ENCODE peak calls at places on chromosomes 13 and 19, in six cellular contexts. N is A549, F is mucosa of descending colon, U is small intestine, Y is psoas muscle, E is pancreas. Z is an unnamed sample.
A peak's percentile ranks its signal among the peaks of the same experiment; 100 is the strongest.

GRCh38 chr19:51698296-51698695 is 5.2 kb downstream of the SPACA6 start:
- DNase-seq in N (no peak), F (no peak), U (no peak), Y (no peak), E (no peak), Z (no peak)

GRCh38 chr13:43383488-43384165 is 360.2 kb downstream of the DNAJC15 start:
- DNase-seq in N (no peak), F (no peak), U (no peak), Y (no peak), E (no peak), Z (no peak)

GRCh38 chr13:110509478-110509926 is 52.0 kb downstream of the RAB20 start:
- DNase-seq in N (no peak), F (no peak), U (peak; percentile 31), Y (no peak), E (no peak), Z (no peak)

GRCh38 chr19:2176336-2176994 is 12.7 kb downstream of the DOT1L start:
- DNase-seq in N (no peak), F (no peak), U (no peak), Y (peak; percentile 88), E (no peak), Z (peak; percentile 59)

GRCh38 chr13:45773236-45773635 is 71.1 kb downstream of the CBY2 start:
- DNase-seq in N (no peak), F (no peak), U (no peak), Y (no peak), E (no peak), Z (no peak)

GRCh38 chr19:8081569-8082550 is 29.3 kb downstream of the CCL25 start:
- DNase-seq in N (no peak), F (no peak), U (no peak), Y (no peak), E (no peak), Z (no peak)

GRCh38 chr19:19545128-19545591 is 7.1 kb downstream of the CILP2 start:
- DNase-seq in N (no peak), F (no peak), U (no peak), Y (no peak), E (no peak), Z (no peak)

GRCh38 chr19:2495130-2495641 is 19.3 kb downstream of the GADD45B start:
- DNase-seq in N (peak; percentile 72), F (peak; percentile 93), U (peak; percentile 91), Y (peak; percentile 93), E (peak; percentile 87), Z (peak; percentile 92)

GRCh38 chr19:7851623-7852500 is 21.8 kb downstream of the EVI5L start:
- DNase-seq in N (no peak), F (peak; percentile 46), U (no peak), Y (no peak), E (no peak), Z (no peak)

GRCh38 chr19:49432141-49433073 is 7.2 kb downstream of the GFY start:
- DNase-seq in N (no peak), F (peak; percentile 66), U (peak; percentile 40), Y (no peak), E (no peak), Z (no peak)

GRCh38 chr19:39951686-39952085 is 17.3 kb upstream of the FCGBP start:
- DNase-seq in N (peak; percentile 89), F (no peak), U (peak; percentile 19), Y (no peak), E (no peak), Z (no peak)

GRCh38 chr19:49425922-49426592 is 869 bp downstream of the GFY start:
- DNase-seq in N (no peak), F (no peak), U (no peak), Y (no peak), E (no peak), Z (no peak)

GRCh38 chr13:51849145-51850101 is 4.4 kb upstream of the TMEM272 start:
- DNase-seq in N (peak; percentile 31), F (no peak), U (no peak), Y (no peak), E (no peak), Z (peak; percentile 61)

DNA sequence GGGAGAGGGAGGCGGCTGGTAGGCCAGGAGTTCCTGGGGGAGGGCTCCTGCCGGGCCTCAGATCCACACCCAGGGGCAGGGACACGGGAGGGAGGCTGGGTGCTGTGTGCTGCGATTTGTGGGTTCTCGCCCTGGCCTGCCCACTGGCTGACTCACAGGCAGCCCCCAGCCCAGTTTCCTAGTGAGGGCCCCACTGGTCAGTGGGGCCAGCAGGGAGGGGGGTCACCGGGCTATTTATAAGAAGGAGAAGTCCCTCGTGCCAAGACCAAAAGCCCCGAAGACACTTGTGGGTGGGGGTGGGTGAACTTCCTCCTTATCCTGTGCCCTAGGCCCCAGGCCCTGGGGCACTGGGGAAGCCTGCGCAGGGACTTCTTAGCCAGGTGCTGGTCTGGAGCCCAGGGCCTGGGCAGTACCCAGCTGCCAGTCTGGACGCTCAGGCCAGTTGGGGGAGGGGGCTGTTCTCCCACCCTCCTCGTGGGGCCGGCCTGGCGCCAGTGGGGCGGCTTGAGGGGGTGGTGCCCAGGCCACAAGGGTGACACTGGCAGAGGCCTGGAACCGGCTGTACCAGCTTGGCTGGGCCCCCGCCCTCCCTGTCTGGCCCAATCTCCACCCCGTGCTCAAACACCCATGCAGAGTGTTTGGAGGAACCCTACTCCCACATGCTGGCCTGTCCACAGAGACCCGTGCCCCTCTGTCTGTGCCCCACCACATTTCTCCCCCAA is 5.0 kb upstream of the JUNB start:
- DNase-seq in N (no peak), F (peak; percentile 89), U (peak; percentile 62), Y (peak; percentile 78), E (peak; percentile 77), Z (peak; percentile 94)
- H3K4me1 ChIP-seq in N (peaks cover 80% of the 10 kb centered on the region), F (peaks cover 68% of the 10 kb centered on the region), U (peaks cover 18% of the 10 kb centered on the region), Y (peaks cover 35% of the 10 kb centered on the region), E (peaks cover 52% of the 10 kb centered on the region), Z (peaks cover 79% of the 10 kb centered on the region)

DNA sequence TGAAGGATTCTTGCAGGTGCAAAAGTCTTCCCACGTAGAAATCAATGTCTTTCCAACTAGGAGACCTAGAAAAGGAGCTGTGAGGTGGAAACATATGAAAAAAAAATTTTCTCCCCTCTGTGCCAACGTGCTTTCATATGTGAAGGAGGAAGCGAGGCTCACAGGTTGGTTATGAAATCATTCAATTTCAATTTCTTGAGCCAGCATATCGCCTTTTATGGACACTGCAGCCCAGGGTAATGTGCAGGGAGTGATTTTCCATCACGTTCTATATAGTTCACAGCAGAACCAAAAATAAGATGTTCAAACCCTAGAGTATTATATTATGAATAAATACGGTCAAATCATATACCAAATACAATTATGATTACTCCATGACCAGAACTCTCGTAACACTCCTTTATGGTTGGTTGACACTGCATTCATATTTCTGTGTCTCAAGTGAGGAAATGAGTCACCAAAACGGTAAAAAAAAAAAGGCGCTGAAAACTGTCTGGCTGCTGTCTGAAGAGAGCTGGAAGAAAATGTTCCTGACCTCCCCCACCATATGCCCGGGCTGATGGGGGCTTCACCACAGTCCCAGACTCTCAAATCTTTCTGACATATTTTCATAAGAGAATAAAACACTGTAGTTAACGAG is 75.8 kb upstream of the UBAC2 start:
- DNase-seq in N (peak; percentile 28), F (no peak), U (peak; percentile 2), Y (no peak), E (no peak), Z (no peak)
- H3K4me1 ChIP-seq in N (peaks cover 12% of the 10 kb centered on the region), F (no peaks in the 10 kb centered on the region), U (no peaks in the 10 kb centered on the region), Y (no peaks in the 10 kb centered on the region), E (no peaks in the 10 kb centered on the region), Z (no peaks in the 10 kb centered on the region)

GRCh38 chr19:18494267-18494607 is 27.6 kb downstream of the ELL start:
- DNase-seq in N (no peak), F (no peak), U (no peak), Y (no peak), E (no peak), Z (no peak)

GRCh38 chr19:18493440-18494266 is 28.2 kb downstream of the ELL start:
- DNase-seq in N (no peak), F (no peak), U (no peak), Y (peak; percentile 57), E (no peak), Z (no peak)

GRCh38 chr19:18496167-18496979 is 25.5 kb downstream of the ELL start:
- DNase-seq in N (no peak), F (peak; percentile 80), U (peak; percentile 65), Y (no peak), E (peak; percentile 81), Z (peak; percentile 78)

GRCh38 chr19:18496980-18497256 is 25.0 kb downstream of the ELL start:
- DNase-seq in N (no peak), F (no peak), U (no peak), Y (no peak), E (no peak), Z (no peak)

GRCh38 chr19:18495204-18495911 is 26.5 kb downstream of the ELL start:
- DNase-seq in N (no peak), F (no peak), U (no peak), Y (no peak), E (no peak), Z (no peak)
- H3K4me1 ChIP-seq in N (peaks cover 12% of the 10 kb centered on the region), F (peaks cover 55% of the 10 kb centered on the region), U (peaks cover 14% of the 10 kb centered on the region), Y (peaks cover 88% of the 10 kb centered on the region), E (peaks cover 37% of the 10 kb centered on the region), Z (peaks cover 72% of the 10 kb centered on the region)

DNA sequence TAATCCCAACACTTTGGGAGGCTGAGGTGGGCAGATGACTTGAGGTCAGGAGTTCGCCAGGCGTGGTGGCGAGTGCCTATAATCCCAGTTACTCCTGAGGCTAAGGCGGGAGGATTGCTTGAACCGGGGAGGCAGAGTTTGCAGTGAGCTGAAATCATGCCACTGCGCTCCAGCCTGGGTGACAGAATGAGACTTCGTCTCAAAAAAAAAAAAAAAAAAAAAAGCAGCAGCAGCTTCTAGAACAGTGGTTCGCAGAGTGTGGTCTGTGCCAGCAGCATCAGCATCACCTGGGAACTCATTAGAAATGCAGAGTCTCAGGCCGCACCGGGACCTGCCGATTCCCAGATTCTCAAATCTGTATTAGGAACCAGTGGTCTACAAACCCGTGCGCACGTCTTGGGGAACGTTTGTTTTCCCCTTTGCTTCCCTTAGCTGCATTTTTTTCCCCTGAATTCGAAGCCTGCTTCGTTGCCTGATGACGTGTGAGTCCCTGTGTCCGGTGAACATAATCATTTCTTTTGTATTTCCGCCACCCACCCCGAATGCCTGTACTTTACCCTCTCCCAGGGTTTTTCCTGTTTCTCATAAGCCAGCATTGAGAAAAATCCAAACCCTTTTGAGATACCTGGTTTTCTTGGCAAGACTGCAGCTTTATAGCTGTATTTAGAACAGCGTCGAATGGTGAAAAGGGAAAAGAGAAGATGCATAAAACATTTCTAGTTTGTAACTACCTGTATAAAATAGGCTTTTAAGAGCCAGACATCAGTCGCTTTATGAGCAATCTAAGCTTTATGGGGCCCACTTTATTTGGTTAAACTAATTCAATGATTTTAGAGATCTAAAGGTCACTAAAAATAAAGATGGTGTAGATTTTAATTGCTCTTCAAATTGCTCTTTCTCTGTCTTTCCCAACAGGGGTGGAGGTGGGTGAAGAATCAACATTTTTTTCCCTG is 49.8 kb downstream of the BICRA start:
- DNase-seq in N (no peak), F (no peak), U (peak; percentile 85), Y (peak; percentile 38), E (no peak), Z (peak; percentile 30)
- H3K4me1 ChIP-seq in N (peaks cover 23% of the 10 kb centered on the region), F (peaks cover 45% of the 10 kb centered on the region), U (peaks cover 16% of the 10 kb centered on the region), Y (peaks cover 53% of the 10 kb centered on the region), E (peaks cover 10% of the 10 kb centered on the region), Z (peaks cover 25% of the 10 kb centered on the region)

GRCh38 chr19:38695319-38695683 is 47.9 kb downstream of the ACTN4 start:
- DNase-seq in N (no peak), F (no peak), U (peak; percentile 72), Y (no peak), E (no peak), Z (no peak)
- H3K4me1 ChIP-seq in N (peaks cover 100% of the 10 kb centered on the region), F (peaks cover 82% of the 10 kb centered on the region), U (peaks cover 27% of the 10 kb centered on the region), Y (peaks cover 72% of the 10 kb centered on the region), E (peaks cover 23% of the 10 kb centered on the region), Z (peaks cover 100% of the 10 kb centered on the region)

DNA sequence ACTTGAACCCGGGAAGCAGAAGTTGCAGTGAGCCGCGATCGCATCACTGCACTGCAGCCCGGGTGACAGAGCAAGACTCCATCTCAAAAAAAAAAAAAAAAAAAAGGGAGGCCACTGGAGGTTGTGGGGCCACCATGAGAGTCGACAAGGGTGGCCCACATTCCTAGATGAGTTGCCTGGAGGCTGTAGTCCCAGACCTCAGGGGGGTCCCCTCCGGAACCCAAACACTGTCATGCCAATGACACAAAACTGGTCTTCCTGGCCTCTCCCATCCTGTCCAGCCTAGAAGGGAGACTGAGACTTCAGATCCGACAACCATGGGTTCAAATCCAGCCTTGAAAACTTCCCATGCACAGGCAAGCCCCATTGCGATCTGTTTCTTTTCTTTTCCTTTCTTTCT is 14.7 kb downstream of the SPC24 start:
- DNase-seq in N (no peak), F (no peak), U (no peak), Y (no peak), E (no peak), Z (no peak)
- H3K4me1 ChIP-seq in N (peaks cover 67% of the 10 kb centered on the region), F (peaks cover 28% of the 10 kb centered on the region), U (peaks cover 3% of the 10 kb centered on the region), Y (peaks cover 45% of the 10 kb centered on the region), E (peaks cover 25% of the 10 kb centered on the region), Z (peaks cover 73% of the 10 kb centered on the region)

Z was measured in lower lobe of right lung.